ENCODE peak calls at places on chromosomes 1 and 21, in four cellular contexts. E, H, X and W are unnamed samples.

GRCh38 chr1:77706321-77706720 is 23.9 kb upstream of the ZZZ3 start:
- DNase-seq in E (no peak), H (no peak), X (no peak), W (no peak)

GRCh38 chr21:35711661-35712060 is 348.7 kb downstream of the SETD4 start:
- DNase-seq in E (no peak), H (no peak), X (no peak), W (no peak)

GRCh38 chr1:153343811-153344717 is 4.6 kb downstream of the PGLYRP4 start:
- DNase-seq in E (no peak), H (no peak), X (peak; percentile 68), W (no peak)

GRCh38 chr1:117061986-117062415 is 1.9 kb downstream of the TTF2 start:
- DNase-seq in E (peak; percentile 69), H (no peak), X (no peak), W (no peak)

GRCh38 chr1:53367503-53368313 is 39.8 kb upstream of the LRP8 start:
- DNase-seq in E (peak; percentile 64), H (no peak), X (peak; percentile 55), W (peak; percentile 58)

GRCh38 chr1:185045793-185046441 is 559 bp downstream of the RNF2 start:
- DNase-seq in E (no peak), H (no peak), X (peak; percentile 74), W (peak; percentile 84)

GRCh38 chr1:7953850-7954609 is 7.5 kb upstream of the PARK7 start:
- DNase-seq in E (peak; percentile 85), H (peak; percentile 82), X (peak; percentile 92), W (peak; percentile 96)

GRCh38 chr1:180365039-180365438 is 135.0 kb downstream of the LHX4 start:
- DNase-seq in E (no peak), H (peak; percentile 9), X (peak; percentile 18), W (no peak)

GRCh38 chr1:28139033-28139712 is 37.3 kb downstream of the PTAFR start:
- DNase-seq in E (no peak), H (no peak), X (no peak), W (no peak)

GRCh38 chr21:17492415-17493168 is 20.3 kb upstream of the CXADR start:
- DNase-seq in E (no peak), H (peak; percentile 21), X (no peak), W (no peak)

GRCh38 chr1:227948493-227949260 is 945 bp upstream of the WNT9A start:
- DNase-seq in E (no peak), H (no peak), X (peak; percentile 17), W (peak; percentile 40)

GRCh38 chr21:37915941-37916794 is at the start of gene KCNJ6:
- DNase-seq in E (no peak), H (no peak), X (peak; percentile 46), W (peak; percentile 87)

GRCh38 chr1:151131832-151132675 is 14.4 kb downstream of the SEMA6C start:
- DNase-seq in E (no peak), H (no peak), X (no peak), W (peak; percentile 23)

GRCh38 chr1:151134396-151134795 is 12.0 kb downstream of the SEMA6C start:
- DNase-seq in E (no peak), H (no peak), X (no peak), W (no peak)

GRCh38 chr1:151133339-151133761 is 13.1 kb downstream of the SEMA6C start:
- DNase-seq in E (no peak), H (no peak), X (peak; percentile 12), W (peak; percentile 18)

GRCh38 chr1:151130837-151131586 is 15.4 kb downstream of the SEMA6C start:
- DNase-seq in E (peak; percentile 39), H (no peak), X (peak; percentile 10), W (peak; percentile 31)

DNA sequence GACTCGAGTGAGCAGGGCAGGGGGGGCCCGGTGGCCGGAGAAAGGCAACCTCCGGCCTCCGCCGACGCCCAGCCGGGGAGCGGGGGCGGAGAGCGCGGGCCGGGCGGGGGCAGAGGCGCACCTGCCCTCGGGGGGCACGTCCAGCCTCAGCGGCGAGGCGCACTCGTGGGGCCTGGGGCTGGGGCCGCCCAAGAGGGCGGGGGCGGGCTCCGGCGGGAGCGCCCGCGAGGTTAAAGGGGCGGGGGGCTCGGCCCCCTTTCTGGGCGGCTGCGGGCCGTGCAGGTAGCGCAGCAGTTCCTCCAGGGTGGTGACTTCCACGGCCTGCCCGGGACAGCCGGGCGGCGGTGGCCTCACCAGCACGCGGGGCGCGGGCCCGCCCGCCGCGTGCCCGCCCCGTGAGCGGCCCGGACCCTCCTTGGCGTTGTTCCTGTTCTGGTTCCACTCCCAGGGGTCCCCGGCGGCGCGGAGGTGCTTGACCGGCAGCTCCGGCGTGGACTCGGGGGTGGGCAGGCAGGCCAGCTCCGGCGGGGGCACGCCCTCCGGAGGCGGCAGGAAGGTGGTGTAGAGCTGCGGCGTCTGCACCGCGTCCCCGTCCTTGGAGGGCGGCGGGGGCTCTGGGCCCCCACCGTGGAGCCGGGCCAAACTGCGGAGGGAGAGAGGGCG is 13.6 kb downstream of the SEMA6C start:
- DNase-seq in E (no peak), H (no peak), X (peak; percentile 16), W (peak; percentile 37)
- TF ChIP-seq NFIC in E (no peak), H (no peak), X (no peak), W (no peak)

GRCh38 chr1:219120625-219121544 is 52.8 kb upstream of the LYPLAL1 start:
- DNase-seq in E (no peak), H (no peak), X (peak; percentile 65), W (peak; percentile 20)
- TF ChIP-seq NFIC in E (no peak), H (no peak), X (peak; percentile 68), W (peak; percentile 52)

DNA sequence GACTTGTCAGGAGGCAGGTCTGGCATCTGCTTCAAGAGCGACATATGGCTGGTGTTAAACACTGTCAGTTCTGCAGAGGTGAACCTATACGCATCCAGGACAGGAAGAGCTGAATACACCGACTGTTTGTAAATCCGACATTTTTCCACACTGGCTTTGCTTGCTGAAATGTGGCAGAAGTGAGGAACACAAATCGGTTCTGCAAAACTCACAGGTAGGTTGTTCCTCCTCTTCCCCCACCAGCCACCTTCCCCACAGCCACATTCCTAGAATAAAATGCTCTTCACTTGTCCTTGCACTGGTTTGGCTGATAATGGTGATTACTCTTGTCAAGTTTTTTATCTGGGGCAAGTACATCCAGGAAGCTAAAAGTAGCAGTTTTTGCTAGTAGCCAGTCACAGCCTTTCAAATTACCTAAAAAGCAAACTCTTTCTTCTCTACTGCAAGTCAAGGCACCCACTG is 289.2 kb downstream of the GRIK1 start:
- DNase-seq in E (no peak), H (no peak), X (no peak), W (no peak)
- TF ChIP-seq NFIC in E (no peak), H (no peak), X (no peak), W (no peak)

GRCh38 chr1:39926343-39926769 is 24.6 kb upstream of the MYCL start:
- DNase-seq in E (no peak), H (peak; percentile 13), X (no peak), W (no peak)
- TF ChIP-seq NFIC in E (no peak), H (no peak), X (no peak), W (no peak)

GRCh38 chr1:119676571-119677206 is 28.6 kb upstream of the ZNF697 start:
- DNase-seq in E (no peak), H (no peak), X (no peak), W (no peak)
- TF ChIP-seq NFIC in E (no peak), H (no peak), X (no peak), W (no peak)

GRCh38 chr21:45441431-45442255 is 36.7 kb downstream of the COL18A1 start:
- DNase-seq in E (no peak), H (no peak), X (no peak), W (no peak)

GRCh38 chr21:45440736-45441350 is 35.9 kb downstream of the COL18A1 start:
- DNase-seq in E (no peak), H (no peak), X (no peak), W (no peak)

GRCh38 chr21:45438391-45439145 is 33.6 kb downstream of the COL18A1 start:
- DNase-seq in E (no peak), H (no peak), X (no peak), W (no peak)

GRCh38 chr21:45439901-45440461 is 35.0 kb downstream of the COL18A1 start:
- DNase-seq in E (no peak), H (no peak), X (no peak), W (no peak)

DNA sequence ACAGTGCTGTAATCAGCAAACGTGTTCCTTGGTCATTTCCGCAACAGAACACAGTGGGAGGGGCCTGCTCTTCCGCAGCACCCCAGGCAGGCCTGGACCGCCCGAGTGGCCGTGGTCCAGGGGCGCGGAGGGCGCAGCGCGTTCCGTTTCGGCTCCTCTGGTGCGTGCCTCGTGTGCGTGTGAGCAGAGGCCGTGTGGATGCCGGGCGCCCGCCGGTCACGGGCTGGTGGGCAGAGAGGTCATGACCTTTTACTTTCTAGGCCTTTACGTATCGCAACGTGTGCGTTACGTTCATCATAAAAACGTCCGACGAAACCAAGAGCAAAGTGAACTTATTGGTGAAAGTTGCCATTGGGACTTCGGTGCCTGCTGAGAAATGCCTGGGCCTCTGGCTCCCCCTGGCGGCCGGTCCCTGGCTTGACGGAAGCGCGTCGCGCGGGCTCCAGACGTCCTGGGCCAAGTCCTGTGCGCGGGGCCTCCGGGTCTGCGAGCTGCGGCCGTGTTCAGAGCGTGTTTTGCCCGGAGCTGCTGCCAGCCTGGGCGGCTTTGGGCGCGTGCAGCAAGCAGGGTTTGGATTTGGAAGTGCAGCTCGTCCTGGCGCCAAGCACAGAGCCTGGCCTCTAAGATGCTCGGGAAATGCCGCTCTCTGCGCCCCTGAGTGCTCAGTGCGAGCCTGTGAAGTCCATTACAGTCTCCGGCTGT is 34.4 kb downstream of the COL18A1 start:
- DNase-seq in E (no peak), H (peak; percentile 59), X (peak; percentile 91), W (peak; percentile 95)
- TF ChIP-seq NFIC in E (no peak), H (no peak), X (no peak), W (no peak)

GRCh38 chr1:1895050-1895398 is 4.1 kb upstream of the GNB1 start:
- DNase-seq in E (no peak), H (no peak), X (no peak), W (no peak)

GRCh38 chr1:1893291-1893985 is 2.6 kb upstream of the GNB1 start:
- DNase-seq in E (no peak), H (no peak), X (no peak), W (no peak)

GRCh38 chr1:1892763-1893120 is 1.9 kb upstream of the GNB1 start:
- DNase-seq in E (no peak), H (no peak), X (no peak), W (no peak)

GRCh38 chr1:1894354-1895049 is 3.6 kb upstream of the GNB1 start:
- DNase-seq in E (no peak), H (no peak), X (no peak), W (no peak)

DNA sequence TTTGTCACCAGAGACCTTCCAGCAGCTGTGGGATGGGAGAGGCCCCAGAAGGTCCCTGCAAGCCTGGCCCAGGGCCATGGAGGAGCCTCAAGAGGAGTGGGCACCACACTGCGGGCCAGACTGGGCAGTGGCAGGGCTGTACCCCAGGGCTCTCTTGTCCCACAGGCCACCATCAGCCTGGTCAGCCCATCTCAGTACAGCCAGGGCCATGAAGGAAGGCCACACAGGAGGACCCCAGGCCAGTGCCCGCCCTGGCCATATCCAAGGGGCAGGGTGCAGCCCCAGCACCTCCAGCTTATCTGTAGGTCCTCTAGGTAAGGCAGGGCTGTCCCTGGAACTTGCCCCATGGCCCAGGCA is 3.1 kb upstream of the GNB1 start:
- DNase-seq in E (no peak), H (no peak), X (no peak), W (no peak)
- TF ChIP-seq NFIC in E (no peak), H (no peak), X (no peak), W (no peak)

GRCh38 chr21:33712022-33712803 is 69.9 kb downstream of the ITSN1 start:
- DNase-seq in E (no peak), H (no peak), X (no peak), W (no peak)
- TF ChIP-seq NFIC in E (no peak), H (no peak), X (no peak), W (no peak)